ENCODE peak calls at places on chromosomes 7 and 10, in six cellular contexts. J is trophoblast cell, N is neuronal stem cell, Y is IMR-90, B is H9, D is H1. O is an unnamed sample.

GRCh38 chr10:64215088-64215487 is 693.9 kb downstream of the REEP3 start:
- DNase-seq in N (no peak), Y (no peak), B (no peak), D (no peak), J (no peak), O (no peak)

GRCh38 chr10:122323941-122324675 is 50.4 kb upstream of the PLEKHA1 start:
- DNase-seq in B (no peak), D (no peak), Y (no peak), N (no peak), J (no peak), O (no peak)

GRCh38 chr7:1558841-1559625 is 3.0 kb upstream of the TMEM184A start:
- DNase-seq in D (no peak), B (no peak), Y (no peak), N (no peak), J (peak; percentile 98), O (no peak)

GRCh38 chr7:80611779-80612178 is 26.7 kb upstream of the CD36 start:
- DNase-seq in D (no peak), J (no peak), N (no peak), Y (peak; percentile 86), B (no peak), O (peak; percentile 52)

GRCh38 chr10:10878944-10879343 is 138.7 kb upstream of the CELF2 start:
- DNase-seq in J (no peak), B (no peak), Y (no peak), D (no peak), N (no peak), O (no peak)

GRCh38 chr7:15864260-15864991 is 177.9 kb upstream of the MEOX2 start:
- DNase-seq in D (no peak), J (no peak), N (no peak), Y (peak; percentile 36), B (no peak), O (no peak)

GRCh38 chr7:64045301-64046040 is at the start of gene ZNF727:
- DNase-seq in B (no peak), J (no peak), N (no peak), Y (no peak), D (no peak), O (no peak)

GRCh38 chr7:16905300-16906044 is 23.7 kb upstream of the AGR3 start:
- DNase-seq in D (no peak), J (no peak), N (no peak), B (no peak), Y (peak; percentile 77), O (peak; percentile 75)

GRCh38 chr10:119025336-119025735 is 4.2 kb upstream of the NANOS1 start:
- DNase-seq in J (no peak), B (no peak), D (no peak), N (no peak), Y (peak; percentile 64), O (peak; percentile 77)

GRCh38 chr7:45328397-45329080 is 170.9 kb downstream of the RAMP3 start:
- DNase-seq in B (no peak), Y (no peak), J (no peak), D (no peak), N (no peak), O (no peak)

GRCh38 chr10:78231930-78232329 is 198.3 kb downstream of the RPS24 start:
- DNase-seq in B (peak; percentile 34), N (no peak), Y (no peak), J (peak; percentile 13), D (no peak), O (peak; percentile 22)

GRCh38 chr10:118960166-118961090 is 69.1 kb upstream of the NANOS1 start:
- DNase-seq in D (no peak), J (peak; percentile 79), Y (no peak), N (no peak), B (peak; percentile 23), O (no peak)

GRCh38 chr10:72810976-72811375 is 82.6 kb upstream of the OIT3 start:
- DNase-seq in J (no peak), N (no peak), B (no peak), Y (no peak), D (no peak), O (no peak)

GRCh38 chr10:43263551-43264323 is 3.1 kb downstream of the RASGEF1A start:
- DNase-seq in N (no peak), D (peak; percentile 55), J (no peak), B (peak; percentile 49), Y (no peak), O (no peak)

GRCh38 chr7:10536561-10536960 is 437.1 kb upstream of the PHF14 start:
- DNase-seq in B (no peak), N (no peak), D (no peak), J (no peak), Y (no peak), O (no peak)

GRCh38 chr7:101378808-101379207 is 16.1 kb downstream of the COL26A1 start:
- DNase-seq in Y (no peak), D (peak; percentile 70), B (peak; percentile 79), N (peak; percentile 50), J (peak; percentile 10), O (peak; percentile 16)

GRCh38 chr7:157977717-157978470 is 609.7 kb downstream of the PTPRN2 start:
- DNase-seq in Y (no peak), B (peak; percentile 19), J (no peak), N (no peak), D (no peak), O (no peak)

GRCh38 chr7:70472580-70473239 is 659.2 kb upstream of the GALNT17 start:
- DNase-seq in Y (no peak), J (no peak), N (no peak), D (no peak), B (no peak), O (no peak)

DNA sequence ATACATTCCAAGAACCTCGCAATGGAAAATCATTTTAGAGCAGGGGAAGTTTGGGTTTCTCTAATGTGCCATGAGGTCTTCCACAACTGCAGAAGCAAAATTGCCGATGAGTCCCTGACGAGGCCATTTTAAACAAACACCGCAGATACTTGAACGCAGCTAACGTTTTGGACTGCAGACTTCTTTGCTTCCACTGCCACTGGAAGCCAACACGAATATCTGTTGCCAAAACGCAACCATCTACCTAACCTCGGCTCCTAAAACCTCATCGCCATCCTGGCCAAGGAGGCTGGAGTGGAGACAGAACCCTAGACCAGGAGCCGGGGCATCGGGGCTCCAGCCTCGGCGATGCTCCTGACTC is 528 bp downstream of the WDR91 start:
- DNase-seq in N (peak; percentile 8), Y (peak; percentile 26), B (no peak), D (no peak), J (no peak), O (peak; percentile 53)
- H3K14ac ChIP-seq in N (peak overlapping the region; percentile 86), Y (peak overlapping the region; percentile 88), B (peak overlapping the region; percentile 44), D (no peak overlapping the region), J (peak overlapping the region; percentile 95), O (no peak overlapping the region)

GRCh38 chr10:87053577-87054181 is 33.6 kb downstream of the FAM25A start:
- DNase-seq in Y (no peak), B (no peak), N (no peak), J (no peak), D (no peak), O (peak; percentile 6)
- H3K27ac ChIP-seq in Y (no peak overlapping the region), B (no peak overlapping the region), N (no peak overlapping the region), J (no peak overlapping the region), D (no peak overlapping the region), O (no peak overlapping the region)

DNA sequence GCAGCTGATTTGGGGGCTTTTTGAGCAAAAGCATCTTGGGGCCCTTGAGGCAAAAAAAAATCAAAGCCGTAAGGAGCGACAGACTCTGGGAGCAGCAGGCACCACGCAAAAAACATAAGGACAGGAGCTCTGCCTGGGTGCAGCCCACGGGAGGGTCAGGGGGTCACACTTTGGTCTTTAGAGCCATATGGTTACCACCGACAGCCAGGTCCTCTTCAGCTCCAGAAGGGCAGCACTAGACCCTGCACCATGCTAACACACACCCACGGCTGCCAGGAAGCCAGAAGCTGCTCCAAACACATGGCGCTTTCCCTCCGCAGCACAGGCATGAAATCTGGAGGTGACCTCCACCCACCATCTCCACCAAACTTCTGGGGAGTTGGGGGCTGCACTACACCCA is 47.1 kb downstream of the RSU1 start:
- DNase-seq in J (no peak), B (no peak), Y (no peak), N (no peak), D (no peak), O (no peak)
- H3K14ac ChIP-seq in J (no peak overlapping the region), B (no peak overlapping the region), Y (no peak overlapping the region), N (no peak overlapping the region), D (no peak overlapping the region), O (peak overlapping the region; percentile 48)

GRCh38 chr7:52720856-52721255 is 314.6 kb upstream of the POM121L12 start:
- DNase-seq in Y (no peak), B (no peak), N (no peak), J (no peak), D (no peak), O (no peak)
- H3K27ac ChIP-seq in Y (no peak overlapping the region), B (no peak overlapping the region), N (no peak overlapping the region), J (no peak overlapping the region), D (no peak overlapping the region), O (no peak overlapping the region)